ENCODE peak calls at places on chromosomes 13 and 19, in six cellular contexts. T is pancreas; Y is SK-N-SH; Z is left ventricle myocardium inferior; A is mesendoderm; W is naive thymus-derived CD4-positive, alpha-beta T cell. P is an unnamed sample. For H3K36me3, the result is how much of the 10 kb centered on the place peaks cover.

GRCh38 chr13:60112771-60113170 is 51.0 kb downstream of the DIAPH3 start:
- DNase-seq in A (no peak), W (no peak), Y (no peak), T (no peak), Z (no peak), P (no peak)

GRCh38 chr13:100817897-100818296 is 143.3 kb upstream of the TMTC4 start:
- DNase-seq in A (no peak), T (no peak), Z (no peak), Y (no peak), W (no peak), P (no peak)

GRCh38 chr13:98144501-98145350 is 1.8 kb downstream of the FARP1 start:
- DNase-seq in W (no peak), Z (no peak), Y (peak), A (peak), T (peak), P (no peak)

GRCh38 chr19:43804443-43804842 is 2.2 kb upstream of the LYPD5 start:
- DNase-seq in Y (no peak), Z (no peak), A (no peak), W (no peak), T (no peak), P (no peak)

GRCh38 chr19:14410054-14410774 is 8.9 kb downstream of the DDX39A start:
- DNase-seq in T (no peak), A (no peak), Y (no peak), W (no peak), Z (no peak), P (no peak)

GRCh38 chr13:101628900-101629299 is 176.4 kb downstream of the ITGBL1 start:
- DNase-seq in A (no peak), T (no peak), W (no peak), Y (no peak), Z (no peak), P (no peak)

GRCh38 chr19:58522709-58523108 is 3.1 kb upstream of the ZBTB45 start:
- DNase-seq in Y (no peak), T (no peak), A (no peak), Z (no peak), W (no peak), P (no peak)

GRCh38 chr19:58477130-58477529 is 978 bp downstream of the ZNF446 start:
- DNase-seq in T (peak), W (no peak), A (no peak), Y (no peak), Z (no peak), P (no peak)

GRCh38 chr19:38433268-38433733 is at the start of gene RYR1:
- DNase-seq in Y (peak), W (peak), T (no peak), Z (peak), A (peak), P (peak)

GRCh38 chr13:51614350-51614786 is 30.1 kb downstream of the WDFY2 start:
- DNase-seq in Y (peak), W (peak), T (no peak), Z (no peak), A (peak), P (no peak)

GRCh38 chr13:21738636-21739035 is 67.8 kb downstream of the FGF9 start:
- DNase-seq in A (no peak), W (no peak), T (no peak), Z (no peak), Y (no peak), P (no peak)

GRCh38 chr19:7522923-7523667 is 671 bp downstream of the MCOLN1 start:
- DNase-seq in Z (no peak), A (no peak), T (no peak), W (no peak), Y (peak), P (peak)

GRCh38 chr13:51495300-51495699 is 42.5 kb upstream of the INTS6 start:
- DNase-seq in T (no peak), W (no peak), Z (no peak), Y (no peak), A (no peak), P (no peak)

GRCh38 chr19:35561436-35561835 is 2.0 kb downstream of the ATP4A start:
- DNase-seq in W (no peak), A (no peak), Y (no peak), T (no peak), Z (no peak), P (no peak)

GRCh38 chr13:95023405-95023804 is 277.8 kb downstream of the ABCC4 start:
- DNase-seq in W (no peak), A (peak), Z (no peak), Y (no peak), T (no peak), P (no peak)

GRCh38 chr13:38418286-38418685 is 68.6 kb downstream of the UFM1 start:
- DNase-seq in A (no peak), W (no peak), Z (no peak), Y (no peak), T (no peak), P (no peak)

GRCh38 chr19:5827891-5828660 is 11.4 kb downstream of the FUT6 start:
- DNase-seq in W (peak), T (peak), Y (peak), A (peak), Z (peak), P (peak)

GRCh38 chr19:41426952-41427646 is at the start of gene B3GNT8:
- DNase-seq in W (peak), T (peak), A (peak), Y (peak), Z (peak), P (peak)

GRCh38 chr19:34120846-34121639 is 51.3 kb upstream of the LSM14A start:
- DNase-seq in T (peak), Y (peak), W (peak), Z (no peak), A (peak), P (no peak)

GRCh38 chr13:29782798-29783197 is 67.6 kb downstream of the UBL3 start:
- DNase-seq in W (no peak), Z (no peak), Y (no peak), A (no peak), T (no peak), P (no peak)

GRCh38 chr19:38315657-38316476 is at the start of gene YIF1B:
- DNase-seq in W (peak), Z (peak), A (peak), Y (peak), T (peak), P (peak)

GRCh38 chr13:39196957-39197644 is 158.8 kb downstream of the NHLRC3 start:
- DNase-seq in Z (no peak), W (no peak), T (no peak), A (no peak), Y (no peak), P (no peak)

GRCh38 chr13:113764793-113765190 is 5.8 kb downstream of the TMEM255B start:
- DNase-seq in W (no peak), Z (no peak), T (no peak), A (no peak), Y (no peak), P (peak)

GRCh38 chr19:27672309-27673047 is 1540.5 kb downstream of the UQCRFS1 start:
- DNase-seq in A (no peak), Z (peak), Y (no peak), W (no peak), T (no peak), P (peak)

GRCh38 chr19:46049597-46049996 is 8.8 kb upstream of the IGFL4 start:
- DNase-seq in A (peak), T (no peak), Y (no peak), Z (no peak), W (no peak), P (no peak)

GRCh38 chr19:2270572-2271515 is 11.1 kb downstream of the PEAK3 start:
- DNase-seq in T (peak), Y (peak), Z (peak), A (peak), W (peak), P (peak)

GRCh38 chr19:4703671-4704316 is 19.8 kb downstream of the DPP9 start:
- DNase-seq in W (no peak), A (no peak), Y (no peak), T (no peak), Z (no peak), P (no peak)
- H3K36me3 ChIP-seq in W (under half), A (under half), Y (under half), T (under half), Z (half or more), P (half or more)

GRCh38 chr13:49171358-49171757 is 48.8 kb upstream of the MLNR start:
- DNase-seq in W (no peak), Y (no peak), Z (no peak), A (no peak), T (no peak), P (no peak)
- H3K4me3 ChIP-seq in W (no peak), Y (no peak), Z (no peak), A (no peak), T (no peak), P (no peak)

GRCh38 chr19:52039169-52039568 is 9.5 kb downstream of the ZNF432 start:
- DNase-seq in W (no peak), A (no peak), Y (no peak), T (no peak), Z (no peak), P (no peak)
- H3K36me3 ChIP-seq in W (half or more), A (under half), Y (half or more), T (half or more), Z (half or more), P (half or more)

GRCh38 chr19:55146648-55147218 is 2.3 kb downstream of the TNNT1 start:
- DNase-seq in A (peak), T (no peak), W (no peak), Y (peak), Z (no peak), P (no peak)

GRCh38 chr19:55147408-55148251 is 1.4 kb downstream of the TNNT1 start:
- DNase-seq in Z (no peak), T (no peak), A (peak), W (no peak), Y (peak), P (no peak)

GRCh38 chr19:55152017-55152416 is 3.0 kb upstream of the TNNT1 start:
- DNase-seq in A (no peak), Z (no peak), Y (no peak), W (no peak), T (no peak), P (no peak)

GRCh38 chr19:55146078-55146647 is 2.8 kb downstream of the TNNT1 start:
- DNase-seq in A (peak), Y (peak), W (no peak), T (no peak), Z (no peak), P (no peak)

GRCh38 chr19:55149078-55150003 is at the start of gene TNNT1:
- DNase-seq in T (no peak), A (peak), W (no peak), Y (peak), Z (peak), P (no peak)
- H3K4me3 ChIP-seq in T (no peak), A (no peak), W (no peak), Y (no peak), Z (no peak), P (no peak)

GRCh38 chr19:10149427-10149826 is 29.7 kb upstream of the EIF3G start:
- DNase-seq in W (no peak), Z (no peak), T (no peak), Y (no peak), A (no peak), P (no peak)
- H3K36me3 ChIP-seq in W (under half), Z (half or more), T (half or more), Y (half or more), A (under half), P (half or more)

DNA sequence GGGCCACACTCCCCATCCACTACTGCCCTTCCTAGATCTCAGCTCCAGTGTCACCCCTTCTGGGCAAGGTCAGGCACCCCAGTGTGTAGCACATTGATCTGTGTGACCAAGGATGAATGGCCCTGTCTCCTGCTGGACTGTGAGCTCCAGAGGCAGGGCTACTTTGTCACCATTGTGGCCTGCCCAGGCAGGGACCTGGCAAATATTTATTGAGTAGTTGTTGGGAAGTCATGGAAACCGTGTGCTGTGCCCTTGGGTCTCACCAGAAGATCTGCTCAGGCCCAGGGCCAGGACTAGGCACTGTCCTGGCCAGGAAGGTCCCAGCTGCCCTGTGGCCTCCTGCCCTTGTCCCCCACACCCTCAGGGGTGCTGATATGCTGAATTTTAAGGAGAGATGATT is 10.5 kb downstream of the NACC1 start:
- DNase-seq in W (no peak), A (no peak), T (no peak), Y (no peak), Z (no peak), P (no peak)
- H3K4me3 ChIP-seq in W (no peak), A (no peak), T (no peak), Y (no peak), Z (no peak), P (no peak)

DNA sequence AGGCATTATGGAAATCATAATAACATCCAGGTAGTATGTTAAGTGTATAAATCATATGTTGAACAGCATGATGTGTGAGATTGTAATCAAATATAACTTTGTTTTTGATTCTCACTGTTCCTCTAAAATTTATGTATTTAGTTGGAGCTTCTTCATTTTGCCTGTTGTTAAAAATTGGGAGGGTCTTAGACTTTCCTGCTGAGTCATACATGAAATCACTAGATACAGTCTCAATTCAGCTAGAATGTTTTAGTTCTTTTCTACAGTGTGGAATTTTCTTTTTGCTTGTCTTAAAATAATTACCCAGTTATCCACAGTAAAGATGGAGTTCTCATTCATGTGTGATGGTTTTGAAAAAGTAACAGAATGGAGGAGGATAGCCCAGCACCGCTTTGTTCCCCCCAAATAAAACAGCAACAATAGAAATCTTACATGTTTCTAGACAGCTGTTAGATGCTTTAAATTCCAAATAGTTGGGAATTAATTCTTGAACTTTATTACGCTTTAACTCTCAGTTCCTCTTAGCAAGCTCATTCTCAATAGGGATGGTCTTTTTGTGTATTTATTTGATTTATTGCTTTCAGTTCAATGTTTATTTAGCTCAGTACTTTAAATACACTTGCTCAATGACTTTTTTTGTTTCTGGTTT is 109.5 kb downstream of the PDS5B start:
- DNase-seq in Y (no peak), Z (no peak), A (no peak), T (no peak), W (no peak), P (no peak)
- H3K36me3 ChIP-seq in Y (under half), Z (under half), A (under half), T (under half), W (under half), P (under half)

DNA sequence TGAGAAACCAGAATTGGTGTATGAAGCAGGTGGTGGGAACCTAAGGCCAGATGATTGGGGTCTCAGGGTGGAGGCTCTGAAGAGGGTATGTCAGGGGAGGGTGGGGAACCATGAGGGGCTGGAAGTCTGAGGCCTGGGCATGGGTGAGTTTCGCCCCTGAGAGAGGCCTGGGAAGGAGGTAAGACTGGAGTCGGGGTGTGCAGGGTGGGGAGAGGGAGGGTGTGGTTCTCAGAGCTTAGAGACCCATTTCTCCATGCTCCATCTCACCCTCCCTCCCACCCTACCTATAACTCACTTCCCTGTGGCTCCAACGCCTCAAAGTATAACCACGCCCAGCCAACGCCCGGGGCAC is 1.0 kb upstream of the KLHL26 start:
- DNase-seq in Y (no peak), W (no peak), Z (no peak), T (no peak), A (no peak), P (no peak)
- H3K4me3 ChIP-seq in Y (no peak), W (no peak), Z (peak), T (no peak), A (no peak), P (peak)

GRCh38 chr19:3440082-3440481 is 40.2 kb downstream of the SMIM24 start:
- DNase-seq in A (peak), Z (peak), T (peak), Y (peak), W (peak), P (no peak)
- H3K36me3 ChIP-seq in A (under half), Z (under half), T (half or more), Y (under half), W (under half), P (half or more)

GRCh38 chr19:4059931-4060620 is 6.6 kb downstream of the ZBTB7A start:
- DNase-seq in Y (no peak), Z (peak), T (peak), A (no peak), W (no peak), P (peak)
- H3K4me3 ChIP-seq in Y (no peak), Z (peak), T (peak), A (no peak), W (peak), P (peak)